ENCODE peak calls at places on chromosome 3, in seven cellular contexts. B is lower lobe of right lung, N is substantia nigra, T is iPS DF 6.9, C is H9, A is cardiac muscle cell, Y is IMR-90. V is an unnamed sample.

GRCh38 chr3:73074681-73075305 is 13.3 kb downstream of the EBLN2 start:
- DNase-seq in B (no peak), N (no peak), A (no peak), T (no peak), Y (no peak), C (no peak), V (no peak)

GRCh38 chr3:196666001-196666867 is 26.7 kb downstream of the NRROS start:
- DNase-seq in A (peak; percentile 95), N (no peak), C (peak; percentile 90), Y (peak; percentile 81), T (no peak), B (no peak), V (no peak)

GRCh38 chr3:46987485-46988401 is 8.3 kb downstream of the NBEAL2 start:
- DNase-seq in T (no peak), N (no peak), C (peak; percentile 89), B (peak; percentile 87), A (peak; percentile 44), Y (no peak), V (no peak)

GRCh38 chr3:14322667-14323295 is 79.6 kb upstream of the SLC6A6 start:
- DNase-seq in C (no peak), N (no peak), B (no peak), T (no peak), A (no peak), Y (no peak), V (no peak)

GRCh38 chr3:62467936-62468722 is 94.8 kb upstream of the FEZF2 start:
- DNase-seq in A (no peak), T (no peak), Y (no peak), C (no peak), N (no peak), B (no peak), V (no peak)

GRCh38 chr3:143119974-143120715 is 574 bp downstream of the CHST2 start:
- DNase-seq in Y (no peak), A (peak; percentile 10), B (peak; percentile 51), T (no peak), C (peak; percentile 47), N (no peak), V (peak; percentile 60)

GRCh38 chr3:75341324-75342067 is 322.6 kb upstream of the FRG2C start:
- DNase-seq in N (no peak), C (peak; percentile 76), Y (no peak), T (no peak), A (peak; percentile 3), B (no peak), V (no peak)

GRCh38 chr3:183122257-183122932 is 23.1 kb upstream of the MCCC1 start:
- DNase-seq in Y (peak; percentile 74), B (no peak), C (no peak), A (peak; percentile 74), N (no peak), T (no peak), V (no peak)

GRCh38 chr3:23875326-23875725 is 41.5 kb downstream of the NKIRAS1 start:
- DNase-seq in A (no peak), B (no peak), C (no peak), N (no peak), T (no peak), Y (no peak), V (no peak)

GRCh38 chr3:65268411-65268810 is 580.6 kb upstream of the ADAMTS9 start:
- DNase-seq in T (no peak), Y (no peak), N (no peak), C (no peak), A (peak; percentile 5), B (no peak), V (no peak)

GRCh38 chr3:194323785-194324735 is 27.1 kb downstream of the CPN2 start:
- DNase-seq in N (no peak), Y (peak; percentile 48), B (no peak), T (no peak), C (peak; percentile 37), A (peak; percentile 71), V (no peak)

GRCh38 chr3:31178467-31178866 is 284.0 kb upstream of the GADL1 start:
- DNase-seq in T (no peak), C (no peak), Y (no peak), B (no peak), A (peak; percentile 17), N (no peak), V (no peak)

GRCh38 chr3:43231276-43232000 is 54.9 kb upstream of the SNRK start:
- DNase-seq in A (peak; percentile 49), B (no peak), N (no peak), Y (peak; percentile 46), T (no peak), C (no peak), V (no peak)

GRCh38 chr3:177195242-177195940 is 1.9 kb downstream of the TBL1XR1 start:
- DNase-seq in N (no peak), B (no peak), A (peak; percentile 72), Y (no peak), C (no peak), T (no peak), V (no peak)

GRCh38 chr3:67558429-67558828 is 96.0 kb downstream of the SUCLG2 start:
- DNase-seq in Y (peak; percentile 37), T (no peak), B (no peak), N (no peak), A (peak; percentile 74), C (no peak), V (no peak)

GRCh38 chr3:46661776-46662766 is 31.4 kb downstream of the ALS2CL start:
- DNase-seq in B (peak; percentile 21), Y (no peak), N (no peak), C (peak; percentile 46), A (no peak), T (no peak), V (no peak)

GRCh38 chr3:171320721-171321120 is 139.5 kb downstream of the TNIK start:
- DNase-seq in Y (peak; percentile 40), C (no peak), B (no peak), T (no peak), A (peak; percentile 68), N (no peak), V (no peak)

GRCh38 chr3:107366766-107367165 is 10.5 kb upstream of the CCDC54 start:
- DNase-seq in Y (peak; percentile 8), A (no peak), C (peak; percentile 45), N (no peak), T (peak; percentile 43), B (no peak), V (no peak)

GRCh38 chr3:189142527-189142926 is 29.2 kb upstream of the TPRG1 start:
- DNase-seq in A (no peak), B (no peak), T (no peak), C (no peak), Y (no peak), N (no peak), V (no peak)

GRCh38 chr3:25037049-25037547 is 391.0 kb upstream of the RARB start:
- DNase-seq in N (no peak), C (no peak), T (no peak), A (peak; percentile 41), B (no peak), Y (no peak), V (no peak)

GRCh38 chr3:109803274-109803673 is 465.9 kb upstream of the DPPA4 start:
- DNase-seq in T (peak; percentile 2), A (no peak), N (no peak), C (no peak), B (no peak), Y (no peak), V (no peak)

GRCh38 chr3:122800838-122801237 is 6.0 kb downstream of the SLC49A4 start:
- DNase-seq in T (no peak), A (no peak), B (no peak), Y (no peak), N (no peak), C (no peak), V (no peak)
- H3K27ac ChIP-seq in T (no peak overlapping the region), A (no peak overlapping the region), B (no peak overlapping the region), Y (no peak overlapping the region), N (no peak overlapping the region), C (no peak overlapping the region), V (no peak overlapping the region)

DNA sequence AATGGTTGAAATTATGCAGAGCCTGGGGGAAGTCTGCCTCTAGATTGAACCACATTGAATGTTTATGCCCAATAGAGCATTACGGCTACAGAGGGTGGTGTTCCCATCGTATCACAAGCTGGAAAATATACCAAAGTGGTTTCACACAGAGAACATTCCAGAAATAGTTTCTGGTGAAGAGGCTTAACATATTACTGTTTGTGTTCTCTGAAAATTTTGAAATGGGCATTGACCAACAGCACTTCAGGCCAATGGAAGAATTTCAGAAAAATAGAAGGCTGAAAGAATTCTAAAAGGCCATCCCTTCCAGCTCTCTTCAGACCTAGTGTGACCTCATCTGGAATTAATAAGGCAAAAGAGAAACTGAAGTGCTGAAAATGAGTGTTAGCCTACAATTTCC is 203.8 kb downstream of the NEK10 start:
- DNase-seq in A (peak; percentile 90), Y (peak; percentile 42), B (no peak), C (no peak), N (no peak), T (no peak), V (no peak)
- H3K27ac ChIP-seq in A (no peak overlapping the region), Y (no peak overlapping the region), B (no peak overlapping the region), C (no peak overlapping the region), N (no peak overlapping the region), T (no peak overlapping the region), V (no peak overlapping the region)

DNA sequence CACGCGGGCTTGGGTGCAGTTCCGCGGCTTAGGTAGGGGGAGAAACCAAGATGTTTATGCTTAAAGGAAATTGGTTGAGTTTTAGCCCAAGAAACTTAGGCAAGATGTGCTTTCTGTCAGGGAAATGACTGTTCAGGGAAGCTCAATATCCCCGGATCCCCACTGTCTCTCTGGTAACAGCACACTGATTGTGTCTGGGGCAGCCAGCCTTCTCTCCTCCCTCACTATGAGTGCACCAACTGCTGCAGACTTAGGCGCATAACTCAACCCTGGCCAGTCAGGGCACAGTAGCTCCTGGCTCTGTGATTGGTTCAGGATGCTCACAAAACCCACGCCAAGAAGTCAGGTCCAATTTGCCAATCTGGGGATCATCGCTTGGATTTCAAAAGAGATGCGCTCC is 42.6 kb upstream of the CACNA2D3 start:
- DNase-seq in B (no peak), Y (no peak), C (peak; percentile 41), N (no peak), A (no peak), T (peak; percentile 7), V (no peak)
- H3K27ac ChIP-seq in B (no peak overlapping the region), Y (no peak overlapping the region), C (no peak overlapping the region), N (no peak overlapping the region), A (no peak overlapping the region), T (no peak overlapping the region), V (no peak overlapping the region)

GRCh38 chr3:63934484-63934883 is 22.3 kb upstream of the SCAANT1 start:
- DNase-seq in T (no peak), A (no peak), N (no peak), Y (no peak), C (no peak), B (no peak), V (no peak)

GRCh38 chr3:63934041-63934440 is 21.9 kb upstream of the SCAANT1 start:
- DNase-seq in Y (no peak), B (no peak), A (peak; percentile 41), C (no peak), T (no peak), N (no peak), V (no peak)

GRCh38 chr3:63940389-63940757 is 28.2 kb upstream of the SCAANT1 start:
- DNase-seq in Y (peak; percentile 76), A (peak; percentile 71), T (no peak), N (no peak), C (no peak), B (no peak), V (no peak)

GRCh38 chr3:63937661-63938651 is 25.8 kb upstream of the SCAANT1 start:
- DNase-seq in C (no peak), Y (no peak), N (no peak), B (peak; percentile 51), T (no peak), A (no peak), V (no peak)

GRCh38 chr3:63936929-63937328 is 24.7 kb upstream of the SCAANT1 start:
- DNase-seq in N (no peak), C (no peak), B (no peak), Y (no peak), A (no peak), T (no peak), V (no peak)
- H3K27ac ChIP-seq in N (no peak overlapping the region), C (no peak overlapping the region), B (no peak overlapping the region), Y (no peak overlapping the region), A (no peak overlapping the region), T (no peak overlapping the region), V (no peak overlapping the region)

V was measured in caudate nucleus.